ENCODE peak calls at places on chromosomes 4 and X, in eight cellular contexts. V is transverse colon, S is right cardiac atrium, J is SJCRH30, I is NT2/D1, D is tibial nerve, G is aorta, M is Panc1. C is an unnamed sample.

GRCh38 chrX:1546601-1547275 is 9.8 kb upstream of the P2RY8 start:
- DNase-seq in M (no peak), V (no peak), D (no peak), J (no peak), G (no peak), I (no peak), S (no peak), C (no peak)

GRCh38 chr4:112284662-112285411 is 867 bp downstream of the TIFA start:
- DNase-seq in D (no peak), V (peak; percentile 27), J (peak; percentile 46), G (peak; percentile 45), I (no peak), S (no peak), M (no peak), C (peak; percentile 37)

GRCh38 chr4:186018756-186019155 is 50.2 kb upstream of the TLR3 start:
- DNase-seq in I (no peak), J (no peak), S (no peak), M (no peak), G (no peak), V (no peak), D (no peak), C (no peak)

GRCh38 chr4:71300964-71301363 is 37.9 kb upstream of the SLC4A4 start:
- DNase-seq in D (no peak), S (no peak), M (no peak), V (peak; percentile 67), G (no peak), I (no peak), J (no peak), C (no peak)

GRCh38 chr4:98516441-98517323 is 141.7 kb downstream of the TSPAN5 start:
- DNase-seq in S (no peak), G (no peak), M (no peak), I (no peak), D (no peak), V (no peak), J (peak; percentile 98), C (no peak)

GRCh38 chr4:186265683-186266648 is at the start of gene F11:
- DNase-seq in G (no peak), D (no peak), V (no peak), I (peak; percentile 63), M (no peak), J (peak; percentile 45), S (no peak), C (peak; percentile 72)

GRCh38 chrX:9566150-9566621 is 101.3 kb downstream of the TBL1X start:
- DNase-seq in G (peak; percentile 84), D (peak; percentile 38), J (peak; percentile 46), M (no peak), S (peak; percentile 67), V (peak; percentile 51), I (no peak), C (no peak)

GRCh38 chrX:39542316-39542715 is 555.4 kb downstream of the BCOR start:
- DNase-seq in J (no peak), M (no peak), I (no peak), V (no peak), S (no peak), G (no peak), D (no peak), C (no peak)

GRCh38 chrX:19549838-19550237 is 34.5 kb upstream of the MAP3K15 start:
- DNase-seq in G (no peak), S (no peak), M (no peak), D (no peak), I (no peak), V (no peak), J (no peak), C (no peak)

GRCh38 chr4:87739494-87739893 is 59.9 kb upstream of the IBSP start:
- DNase-seq in D (no peak), V (no peak), G (no peak), S (no peak), M (no peak), J (no peak), I (no peak), C (no peak)

GRCh38 chrX:151702021-151702714 is 6.9 kb downstream of the PRRG3 start:
- DNase-seq in J (no peak), G (no peak), S (no peak), M (no peak), I (no peak), D (no peak), V (no peak), C (no peak)

GRCh38 chr4:124386648-124387047 is 325.9 kb downstream of the ANKRD50 start:
- DNase-seq in D (no peak), V (no peak), J (no peak), M (no peak), S (no peak), I (no peak), G (no peak), C (no peak)

GRCh38 chrX:22314692-22315091 is 42.0 kb downstream of the CBLL2 start:
- DNase-seq in V (no peak), I (no peak), J (no peak), G (no peak), M (no peak), S (no peak), D (no peak), C (no peak)

GRCh38 chr4:143335979-143336827 is 473 bp upstream of the GAB1 start:
- DNase-seq in G (peak; percentile 94), S (peak; percentile 93), J (peak; percentile 93), M (no peak), D (peak; percentile 81), I (peak; percentile 85), V (peak; percentile 92), C (peak; percentile 93)

GRCh38 chr4:139798456-139798855 is 132.8 kb downstream of the MGST2 start:
- DNase-seq in M (no peak), V (no peak), D (no peak), G (no peak), J (no peak), I (no peak), S (no peak), C (no peak)

GRCh38 chr4:26294904-26295303 is 25.9 kb upstream of the RBPJ start:
- DNase-seq in M (no peak), I (no peak), V (no peak), G (no peak), D (no peak), J (no peak), S (no peak), C (no peak)

GRCh38 chrX:16433021-16433420 is 216.9 kb upstream of the S100G start:
- DNase-seq in I (no peak), V (no peak), J (no peak), S (no peak), M (no peak), D (no peak), G (no peak), C (no peak)

GRCh38 chr4:107261241-107261874 is 225.2 kb upstream of the DKK2 start:
- DNase-seq in M (no peak), S (no peak), I (no peak), D (no peak), V (no peak), J (no peak), G (no peak), C (no peak)

GRCh38 chr4:36824682-36825081 is 419.9 kb upstream of the NWD2 start:
- DNase-seq in J (peak; percentile 4), D (no peak), G (no peak), M (no peak), I (no peak), V (no peak), S (no peak), C (no peak)

GRCh38 chrX:152641996-152642395 is 4.3 kb downstream of the GABRQ start:
- DNase-seq in S (no peak), G (no peak), J (peak; percentile 36), D (no peak), M (no peak), I (no peak), V (no peak), C (peak; percentile 20)

GRCh38 chr4:183989471-183989870 is 84.4 kb downstream of the STOX2 start:
- DNase-seq in D (no peak), I (no peak), M (no peak), S (no peak), V (no peak), G (no peak), J (no peak), C (no peak)

GRCh38 chr4:167826281-167826680 is 266.1 kb upstream of the ANXA10 start:
- DNase-seq in D (no peak), J (no peak), V (no peak), I (no peak), G (no peak), S (no peak), M (no peak), C (no peak)

GRCh38 chr4:138650917-138651564 is 364.5 kb upstream of the NOCT start:
- DNase-seq in G (no peak), J (peak; percentile 54), I (no peak), S (no peak), M (no peak), V (no peak), D (no peak), C (no peak)

GRCh38 chrX:72080800-72081199 is 50.9 kb downstream of the RTL5 start:
- DNase-seq in J (no peak), M (no peak), I (no peak), D (no peak), V (no peak), S (no peak), G (no peak), C (no peak)
- H3K4me3 ChIP-seq in J (no peak overlapping the region), M (no peak overlapping the region), I (no peak overlapping the region), D (peak overlapping the region; percentile 18), V (no peak overlapping the region), S (peak overlapping the region; percentile 50), G (no peak overlapping the region), C (no peak overlapping the region)

GRCh38 chr4:7906171-7906581 is 33.5 kb downstream of the AFAP1 start:
- DNase-seq in D (no peak), S (no peak), G (no peak), M (no peak), V (no peak), I (no peak), J (peak; percentile 34), C (no peak)
- H3K4me1 ChIP-seq in D (peaks cover 93% of the 10 kb centered on the region), S (peaks cover 27% of the 10 kb centered on the region), G (peaks cover 3% of the 10 kb centered on the region), M (peaks cover 99% of the 10 kb centered on the region), V (peaks cover 18% of the 10 kb centered on the region), I (peaks cover 10% of the 10 kb centered on the region), J (peaks cover 76% of the 10 kb centered on the region), C (peaks cover 75% of the 10 kb centered on the region)

DNA sequence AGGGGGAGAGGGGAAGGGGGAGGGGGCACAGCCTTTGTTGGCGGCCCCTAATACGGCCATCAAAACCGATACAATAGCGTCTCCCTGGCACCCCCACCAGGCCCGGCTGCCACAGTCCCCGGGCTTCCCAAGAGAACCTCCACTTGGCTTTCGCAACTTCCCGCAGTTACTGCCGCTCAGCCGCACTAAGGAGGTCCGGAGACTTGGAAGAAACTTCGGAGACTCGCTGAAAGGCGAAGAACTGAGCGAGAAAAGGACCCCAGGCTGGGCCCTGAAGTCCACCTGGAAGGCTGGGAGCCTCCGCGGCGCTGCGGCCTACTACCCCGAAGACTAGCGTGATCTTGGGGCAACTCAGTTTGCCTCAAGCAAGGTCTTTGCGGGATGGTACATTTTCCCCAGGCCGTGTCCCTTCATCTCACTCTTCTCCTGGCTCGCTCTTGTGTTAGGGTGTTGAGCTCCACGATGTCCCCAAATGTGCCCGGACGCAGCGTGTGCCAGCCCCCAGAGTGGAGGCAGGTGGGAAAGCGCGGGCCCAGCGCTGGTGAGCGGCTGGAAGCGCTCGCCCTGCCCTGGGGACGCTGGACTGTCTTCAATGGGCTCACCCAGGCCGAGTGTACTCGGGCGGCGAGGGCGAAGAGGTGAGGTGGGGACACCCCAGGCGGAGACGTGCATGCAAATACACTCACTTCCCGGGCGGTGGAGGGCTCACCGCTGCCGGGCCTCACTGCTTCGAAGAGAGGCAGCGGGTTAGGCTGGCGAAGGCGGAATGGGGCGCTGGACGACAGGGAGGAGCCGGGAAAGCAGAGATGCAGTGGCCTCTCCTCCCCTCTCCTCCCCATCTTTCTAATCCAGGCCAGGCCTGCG is 2.5 kb downstream of the NKX6-1 start:
- DNase-seq in G (no peak), S (no peak), I (no peak), J (no peak), M (no peak), D (no peak), V (no peak), C (peak; percentile 34)
- H3K27me3 ChIP-seq in G (no peaks in the 10 kb centered on the region), S (no peaks in the 10 kb centered on the region), I (peaks cover 95% of the 10 kb centered on the region), J (no peaks in the 10 kb centered on the region), M (peaks cover 9% of the 10 kb centered on the region), D (peaks cover 100% of the 10 kb centered on the region), V (peaks cover 100% of the 10 kb centered on the region), C (no peaks in the 10 kb centered on the region)

GRCh38 chr4:133147365-133147821 is 1.7 kb upstream of the PCDH10 start:
- DNase-seq in G (peak; percentile 50), M (no peak), I (no peak), S (no peak), D (no peak), V (no peak), J (peak; percentile 20), C (no peak)
- H3K4me3 ChIP-seq in G (peak overlapping the region; percentile 46), M (no peak overlapping the region), I (peak overlapping the region; percentile 24), S (peak overlapping the region; percentile 53), D (peak overlapping the region; percentile 58), V (no peak overlapping the region), J (peak overlapping the region; percentile 53), C (no peak overlapping the region)

C was measured in HAP-1.